ENCODE peak calls at places on chromosomes 6 and 20, in eight cellular contexts. One of them, this sample, is unnamed.

GRCh38 chr6:9878535-9878934 is 536.3 kb downstream of the TFAP2A start:
- DNase-seq in Karpas-422: no peak
- DNase-seq in foreskin fibroblast: no peak
- DNase-seq in HFF-Myc: no peak
- DNase-seq in effector CD4-positive, alpha-beta T cell: no peak
- DNase-seq in GM13976: no peak
- DNase-seq in activated CD4-positive, CD25-positive, alpha-beta regulatory T cell: no peak
- DNase-seq in EL: no peak
- DNase-seq in this sample: no peak

GRCh38 chr6:88374556-88374955 is 208.4 kb upstream of the CNR1 start:
- DNase-seq in foreskin fibroblast: no peak
- DNase-seq in GM13976: no peak
- DNase-seq in activated CD4-positive, CD25-positive, alpha-beta regulatory T cell: no peak
- DNase-seq in Karpas-422: no peak
- DNase-seq in EL: no peak
- DNase-seq in effector CD4-positive, alpha-beta T cell: no peak
- DNase-seq in HFF-Myc: no peak
- DNase-seq in this sample: no peak

GRCh38 chr20:52577696-52578095 is 386.1 kb upstream of the ZFP64 start:
- DNase-seq in Karpas-422: no peak
- DNase-seq in activated CD4-positive, CD25-positive, alpha-beta regulatory T cell: no peak
- DNase-seq in foreskin fibroblast: no peak
- DNase-seq in GM13976: no peak
- DNase-seq in effector CD4-positive, alpha-beta T cell: no peak
- DNase-seq in HFF-Myc: no peak
- DNase-seq in EL: no peak
- DNase-seq in this sample: no peak

GRCh38 chr20:46188866-46189265 is 70.8 kb downstream of the CD40 start:
- DNase-seq in EL: no peak
- DNase-seq in HFF-Myc: no peak
- DNase-seq in effector CD4-positive, alpha-beta T cell: no peak
- DNase-seq in activated CD4-positive, CD25-positive, alpha-beta regulatory T cell: no peak
- DNase-seq in GM13976: no peak
- DNase-seq in Karpas-422: no peak
- DNase-seq in foreskin fibroblast: no peak
- DNase-seq in this sample: no peak

GRCh38 chr20:49400410-49400809 is 82.1 kb downstream of the KCNB1 start:
- DNase-seq in HFF-Myc: no peak
- DNase-seq in foreskin fibroblast: no peak
- DNase-seq in EL: peak; percentile 18
- DNase-seq in activated CD4-positive, CD25-positive, alpha-beta regulatory T cell: no peak
- DNase-seq in effector CD4-positive, alpha-beta T cell: no peak
- DNase-seq in GM13976: no peak
- DNase-seq in Karpas-422: no peak
- DNase-seq in this sample: no peak

GRCh38 chr20:51345601-51346101 is 196.9 kb downstream of the NFATC2 start:
- DNase-seq in foreskin fibroblast: peak; percentile 92
- DNase-seq in GM13976: no peak
- DNase-seq in activated CD4-positive, CD25-positive, alpha-beta regulatory T cell: no peak
- DNase-seq in EL: peak; percentile 89
- DNase-seq in effector CD4-positive, alpha-beta T cell: no peak
- DNase-seq in Karpas-422: no peak
- DNase-seq in HFF-Myc: no peak
- DNase-seq in this sample: peak; percentile 75

GRCh38 chr6:166940643-166941068 is 15.7 kb downstream of the RNASET2 start:
- DNase-seq in effector CD4-positive, alpha-beta T cell: no peak
- DNase-seq in Karpas-422: no peak
- DNase-seq in GM13976: peak; percentile 15
- DNase-seq in activated CD4-positive, CD25-positive, alpha-beta regulatory T cell: no peak
- DNase-seq in foreskin fibroblast: peak; percentile 16
- DNase-seq in HFF-Myc: no peak
- DNase-seq in EL: peak; percentile 55
- DNase-seq in this sample: peak; percentile 85

GRCh38 chr6:6025736-6026135 is 19.0 kb upstream of the NRN1 start:
- DNase-seq in effector CD4-positive, alpha-beta T cell: no peak
- DNase-seq in GM13976: no peak
- DNase-seq in activated CD4-positive, CD25-positive, alpha-beta regulatory T cell: no peak
- DNase-seq in foreskin fibroblast: no peak
- DNase-seq in EL: no peak
- DNase-seq in HFF-Myc: no peak
- DNase-seq in Karpas-422: no peak
- DNase-seq in this sample: no peak

GRCh38 chr6:33453361-33454008 is 891 bp upstream of the ZBTB9 start:
- DNase-seq in foreskin fibroblast: peak; percentile 15
- DNase-seq in EL: no peak
- DNase-seq in HFF-Myc: no peak
- DNase-seq in activated CD4-positive, CD25-positive, alpha-beta regulatory T cell: no peak
- DNase-seq in GM13976: peak; percentile 44
- DNase-seq in Karpas-422: peak; percentile 56
- DNase-seq in effector CD4-positive, alpha-beta T cell: no peak
- DNase-seq in this sample: no peak

GRCh38 chr20:22339091-22339881 is 245.1 kb downstream of the FOXA2 start:
- DNase-seq in Karpas-422: peak; percentile 86
- DNase-seq in HFF-Myc: peak; percentile 27
- DNase-seq in GM13976: peak; percentile 47
- DNase-seq in effector CD4-positive, alpha-beta T cell: no peak
- DNase-seq in activated CD4-positive, CD25-positive, alpha-beta regulatory T cell: no peak
- DNase-seq in EL: peak; percentile 34
- DNase-seq in foreskin fibroblast: peak; percentile 17
- DNase-seq in this sample: peak; percentile 95

GRCh38 chr6:75115501-75115900 is 90.4 kb downstream of the COL12A1 start:
- DNase-seq in GM13976: no peak
- DNase-seq in activated CD4-positive, CD25-positive, alpha-beta regulatory T cell: no peak
- DNase-seq in effector CD4-positive, alpha-beta T cell: no peak
- DNase-seq in Karpas-422: no peak
- DNase-seq in HFF-Myc: no peak
- DNase-seq in foreskin fibroblast: no peak
- DNase-seq in EL: no peak
- DNase-seq in this sample: no peak

GRCh38 chr6:52183131-52183530 is 3.0 kb upstream of the IL17A start:
- DNase-seq in EL: no peak
- DNase-seq in HFF-Myc: no peak
- DNase-seq in GM13976: no peak
- DNase-seq in activated CD4-positive, CD25-positive, alpha-beta regulatory T cell: no peak
- DNase-seq in foreskin fibroblast: no peak
- DNase-seq in effector CD4-positive, alpha-beta T cell: no peak
- DNase-seq in Karpas-422: no peak
- DNase-seq in this sample: no peak

GRCh38 chr6:148761532-148761951 is 14.7 kb downstream of the UST start:
- DNase-seq in effector CD4-positive, alpha-beta T cell: peak; percentile 32
- DNase-seq in GM13976: no peak
- DNase-seq in foreskin fibroblast: no peak
- DNase-seq in HFF-Myc: no peak
- DNase-seq in activated CD4-positive, CD25-positive, alpha-beta regulatory T cell: no peak
- DNase-seq in EL: no peak
- DNase-seq in Karpas-422: no peak
- DNase-seq in this sample: no peak

GRCh38 chr20:35893942-35894341 is 60.4 kb downstream of the SCAND1 start:
- DNase-seq in activated CD4-positive, CD25-positive, alpha-beta regulatory T cell: no peak
- DNase-seq in HFF-Myc: no peak
- DNase-seq in GM13976: peak; percentile 51
- DNase-seq in Karpas-422: no peak
- DNase-seq in effector CD4-positive, alpha-beta T cell: no peak
- DNase-seq in EL: no peak
- DNase-seq in foreskin fibroblast: no peak
- DNase-seq in this sample: no peak

GRCh38 chr20:64099086-64099786 is 8.1 kb downstream of the NPBWR2 start:
- DNase-seq in foreskin fibroblast: no peak
- DNase-seq in activated CD4-positive, CD25-positive, alpha-beta regulatory T cell: no peak
- DNase-seq in HFF-Myc: no peak
- DNase-seq in GM13976: no peak
- DNase-seq in Karpas-422: no peak
- DNase-seq in effector CD4-positive, alpha-beta T cell: no peak
- DNase-seq in EL: no peak
- DNase-seq in this sample: no peak

GRCh38 chr20:23407770-23408467 is 13.4 kb downstream of the NAPB start:
- DNase-seq in foreskin fibroblast: no peak
- DNase-seq in GM13976: peak; percentile 46
- DNase-seq in HFF-Myc: no peak
- DNase-seq in effector CD4-positive, alpha-beta T cell: no peak
- DNase-seq in Karpas-422: no peak
- DNase-seq in EL: no peak
- DNase-seq in activated CD4-positive, CD25-positive, alpha-beta regulatory T cell: no peak
- DNase-seq in this sample: no peak